ENCODE peak calls at places on chromosomes 1 and 21, in six cellular contexts. L is activated CD4-positive, alpha-beta T cell treated with anti-CD3 and anti-CD28 coated beads, Interleukin-2, amount 50 U/mL, for 48 hours; S is IMR-90; P is fibroblast of pulmonary artery; K is hypothalamus; M is neural crest cell. Z is an unnamed sample.

GRCh38 chr1:204830671-204831585 is 39.7 kb upstream of the NFASC start:
- DNase-seq in L (no peak), S (no peak), P (no peak), K (peak; percentile 25), M (no peak), Z (peak; percentile 20)

GRCh38 chr21:32812035-32812434 is 40.5 kb upstream of the PAXBP1 start:
- DNase-seq in L (no peak), S (peak; percentile 10), P (no peak), K (no peak), M (no peak), Z (no peak)

GRCh38 chr1:59302297-59302696 is 5.4 kb downstream of the FGGY start:
- DNase-seq in L (no peak), S (no peak), P (no peak), K (no peak), M (no peak), Z (no peak)

GRCh38 chr1:219771039-219771438 is 157.3 kb downstream of the SLC30A10 start:
- DNase-seq in L (no peak), S (peak; percentile 97), P (peak; percentile 87), K (no peak), M (no peak), Z (no peak)

GRCh38 chr1:9351654-9352271 is 59.1 kb downstream of the SPSB1 start:
- DNase-seq in L (no peak), S (no peak), P (no peak), K (no peak), M (no peak), Z (no peak)

GRCh38 chr21:36587388-36587787 is 107.5 kb upstream of the CLDN14 start:
- DNase-seq in L (no peak), S (peak; percentile 4), P (no peak), K (no peak), M (no peak), Z (no peak)

GRCh38 chr1:204295666-204296065 is 64.1 kb downstream of the PLEKHA6 start:
- DNase-seq in L (no peak), S (no peak), P (no peak), K (no peak), M (no peak), Z (no peak)

GRCh38 chr1:153678519-153679336 is at the start of gene NPR1:
- DNase-seq in L (peak; percentile 31), S (no peak), P (peak; percentile 77), K (no peak), M (no peak), Z (no peak)

GRCh38 chr1:208154679-208155078 is 89.5 kb downstream of the PLXNA2 start:
- DNase-seq in L (no peak), S (no peak), P (no peak), K (no peak), M (no peak), Z (no peak)

GRCh38 chr1:156795787-156796186 is 20.9 kb downstream of the SH2D2A start:
- DNase-seq in L (no peak), S (no peak), P (no peak), K (peak; percentile 10), M (no peak), Z (no peak)

GRCh38 chr1:92291372-92291999 is 7.3 kb downstream of the GLMN start:
- DNase-seq in L (no peak), S (peak; percentile 77), P (peak; percentile 83), K (no peak), M (peak; percentile 7), Z (no peak)

GRCh38 chr1:97196825-97197516 is 475.4 kb downstream of the PTBP2 start:
- DNase-seq in L (no peak), S (no peak), P (no peak), K (no peak), M (no peak), Z (no peak)

GRCh38 chr21:15063821-15064575 is 802 bp downstream of the NRIP1 start:
- DNase-seq in L (peak; percentile 24), S (no peak), P (peak; percentile 44), K (peak; percentile 65), M (peak; percentile 37), Z (peak; percentile 24)

GRCh38 chr1:198374288-198374687 is 166.2 kb downstream of the ATP6V1G3 start:
- DNase-seq in L (no peak), S (no peak), P (no peak), K (no peak), M (no peak), Z (no peak)

GRCh38 chr1:153506831-153507413 is 28.9 kb downstream of the S100A6 start:
- DNase-seq in L (no peak), S (peak; percentile 91), P (peak; percentile 94), K (no peak), M (no peak), Z (no peak)

GRCh38 chr1:18907914-18908845 is 5.8 kb upstream of the ALDH4A1 start:
- DNase-seq in L (no peak), S (no peak), P (no peak), K (no peak), M (no peak), Z (peak; percentile 19)

GRCh38 chr1:240499012-240499411 is 112.9 kb downstream of the GREM2 start:
- DNase-seq in L (no peak), S (peak; percentile 76), P (peak; percentile 69), K (no peak), M (no peak), Z (no peak)

GRCh38 chr1:157137051-157137772 is 983 bp downstream of the ETV3 start:
- DNase-seq in L (no peak), S (peak; percentile 28), P (peak; percentile 38), K (no peak), M (no peak), Z (no peak)

GRCh38 chr1:22471610-22472009 is 20.0 kb downstream of the ZBTB40 start:
- DNase-seq in L (no peak), S (no peak), P (no peak), K (no peak), M (no peak), Z (no peak)

GRCh38 chr1:58887059-58887458 is 103.2 kb upstream of the JUN start:
- DNase-seq in L (no peak), S (no peak), P (peak; percentile 51), K (no peak), M (no peak), Z (no peak)

GRCh38 chr1:116163533-116163932 is 52.3 kb downstream of the MAB21L3 start:
- DNase-seq in L (no peak), S (no peak), P (no peak), K (no peak), M (no peak), Z (no peak)

GRCh38 chr21:46369520-46370235 is 45.7 kb downstream of the PCNT start:
- DNase-seq in L (no peak), S (no peak), P (no peak), K (no peak), M (no peak), Z (no peak)

GRCh38 chr1:78855258-78855657 is 151.3 kb downstream of the ADGRL4 start:
- DNase-seq in L (no peak), S (no peak), P (no peak), K (no peak), M (no peak), Z (no peak)

GRCh38 chr1:107993920-107994319 is 28.9 kb upstream of the VAV3 start:
- DNase-seq in L (no peak), S (no peak), P (no peak), K (no peak), M (no peak), Z (no peak)

GRCh38 chr1:240705584-240705983 is 93.6 kb upstream of the GREM2 start:
- DNase-seq in L (no peak), S (peak; percentile 76), P (peak; percentile 18), K (no peak), M (no peak), Z (no peak)

GRCh38 chr1:46747683-46748288 is 28.9 kb upstream of the EFCAB14 start:
- DNase-seq in L (no peak), S (peak; percentile 55), P (peak; percentile 62), K (no peak), M (peak; percentile 38), Z (no peak)

GRCh38 chr1:59446257-59446901 is 149.5 kb downstream of the FGGY start:
- DNase-seq in L (no peak), S (peak; percentile 86), P (peak; percentile 78), K (no peak), M (no peak), Z (no peak)

GRCh38 chr1:185636848-185637247 is 97.3 kb upstream of the HMCN1 start:
- DNase-seq in L (no peak), S (no peak), P (no peak), K (no peak), M (no peak), Z (no peak)

GRCh38 chr1:67850611-67851075 is 17.4 kb upstream of the GNG12 start:
- DNase-seq in L (peak; percentile 7), S (peak; percentile 92), P (peak; percentile 90), K (peak; percentile 21), M (no peak), Z (no peak)

GRCh38 chr21:44931137-44931500 is 8.7 kb upstream of the SLX9 start:
- DNase-seq in L (peak; percentile 34), S (no peak), P (peak; percentile 64), K (no peak), M (no peak), Z (no peak)

GRCh38 chr1:92843429-92844352 is 11.9 kb downstream of the RPL5 start:
- DNase-seq in L (no peak), S (no peak), P (no peak), K (no peak), M (no peak), Z (no peak)

GRCh38 chr1:59007820-59008598 is 224.2 kb upstream of the JUN start:
- DNase-seq in L (peak; percentile 39), S (peak; percentile 28), P (peak; percentile 39), K (no peak), M (no peak), Z (no peak)

GRCh38 chr1:37020653-37021277 is 13.6 kb downstream of the GRIK3 start:
- DNase-seq in L (peak; percentile 10), S (no peak), P (no peak), K (peak; percentile 13), M (peak; percentile 72), Z (no peak)

GRCh38 chr1:226870026-226870322 is 442 bp upstream of the PSEN2 start:
- DNase-seq in L (no peak), S (no peak), P (no peak), K (no peak), M (no peak), Z (no peak)

GRCh38 chr1:204350857-204351573 is 8.7 kb downstream of the PLEKHA6 start:
- DNase-seq in L (no peak), S (peak; percentile 81), P (peak; percentile 78), K (peak; percentile 91), M (peak; percentile 83), Z (peak; percentile 88)

GRCh38 chr1:44835738-44836675 is 7.0 kb downstream of the PTCH2 start:
- DNase-seq in L (peak; percentile 96), S (peak; percentile 84), P (peak; percentile 91), K (peak; percentile 70), M (peak; percentile 90), Z (peak; percentile 55)

GRCh38 chr1:228751360-228752098 is 16.2 kb downstream of the RHOU start:
- DNase-seq in L (no peak), S (no peak), P (no peak), K (no peak), M (no peak), Z (no peak)

GRCh38 chr1:30515746-30516504 is 207.5 kb downstream of the MATN1 start:
- DNase-seq in L (no peak), S (no peak), P (no peak), K (no peak), M (no peak), Z (no peak)